ENCODE peak calls at places on chromosomes 16 and 17, in four cellular contexts. U, S, M and J are unnamed samples.
A peak's percentile ranks its signal among the peaks of the same experiment; 100 is the strongest.

GRCh38 chr16:51719376-51719775 is 568.3 kb upstream of the SALL1 start:
- DNase-seq in U (no peak), S (no peak), M (no peak), J (no peak)

GRCh38 chr17:60598001-60598736 is 1.8 kb upstream of the PPM1D start:
- DNase-seq in U (no peak), S (no peak), M (no peak), J (no peak)

GRCh38 chr17:37541880-37542675 is 52.4 kb downstream of the DUSP14 start:
- DNase-seq in U (no peak), S (no peak), M (no peak), J (no peak)

GRCh38 chr17:13281626-13282025 is 263.8 kb upstream of the ELAC2 start:
- DNase-seq in U (no peak), S (no peak), M (no peak), J (no peak)

GRCh38 chr17:73231363-73231762 is 30.3 kb downstream of the CPSF4L start:
- DNase-seq in U (no peak), S (no peak), M (no peak), J (peak; percentile 50)

GRCh38 chr16:54462151-54462651 is 175.6 kb upstream of the IRX3 start:
- DNase-seq in U (no peak), S (no peak), M (no peak), J (no peak)

GRCh38 chr17:44144966-44145739 is 3.4 kb downstream of the HROB start:
- DNase-seq in U (no peak), S (no peak), M (no peak), J (no peak)

GRCh38 chr16:67514382-67514828 is 14.2 kb upstream of the RIPOR1 start:
- DNase-seq in U (peak; percentile 90), S (peak; percentile 71), M (peak; percentile 87), J (peak; percentile 58)

GRCh38 chr17:49565948-49566491 is 9.7 kb upstream of the NXPH3 start:
- DNase-seq in U (no peak), S (no peak), M (no peak), J (no peak)

GRCh38 chr17:29941334-29941733 is at the start of gene EFCAB5:
- DNase-seq in U (no peak), S (no peak), M (no peak), J (no peak)

GRCh38 chr17:32487460-32488176 is 825 bp downstream of the CDK5R1 start:
- DNase-seq in U (no peak), S (no peak), M (no peak), J (no peak)

GRCh38 chr16:19338335-19338734 is 52.8 kb downstream of the CLEC19A start:
- DNase-seq in U (no peak), S (no peak), M (no peak), J (peak; percentile 65)

GRCh38 chr17:9221231-9222180 is 200.2 kb downstream of the NTN1 start:
- DNase-seq in U (no peak), S (no peak), M (no peak), J (no peak)

GRCh38 chr16:1612320-1613111 is at the start of gene CRAMP1:
- DNase-seq in U (no peak), S (peak; percentile 22), M (no peak), J (no peak)

GRCh38 chr17:45801386-45801785 is 17.3 kb downstream of the CRHR1 start:
- DNase-seq in U (no peak), S (no peak), M (no peak), J (no peak)

GRCh38 chr17:7080445-7081041 is 492 bp upstream of the CLEC10A start:
- DNase-seq in U (no peak), S (no peak), M (no peak), J (no peak)

GRCh38 chr17:81234506-81234855 is 4.4 kb downstream of the TEPSIN start:
- DNase-seq in U (no peak), S (no peak), M (no peak), J (no peak)

GRCh38 chr16:64019339-64019738 is 1102.5 kb downstream of the CDH11 start:
- DNase-seq in U (no peak), S (no peak), M (no peak), J (no peak)

GRCh38 chr16:3908951-3909437 is 28.5 kb upstream of the CREBBP start:
- DNase-seq in U (no peak), S (no peak), M (peak; percentile 66), J (no peak)

GRCh38 chr17:40536731-40537171 is 28.5 kb downstream of the CCR7 start:
- DNase-seq in U (no peak), S (no peak), M (no peak), J (no peak)

GRCh38 chr17:79843475-79843916 is 4.3 kb upstream of the CBX4 start:
- DNase-seq in U (no peak), S (no peak), M (no peak), J (no peak)

GRCh38 chr16:75477680-75478473 is 13.4 kb upstream of the TMEM170A start:
- DNase-seq in U (no peak), S (no peak), M (no peak), J (no peak)

GRCh38 chr16:27720731-27721547 is 171.0 kb downstream of the KATNIP start:
- DNase-seq in U (no peak), S (no peak), M (no peak), J (no peak)

GRCh38 chr17:21295036-21295952 is 10.8 kb downstream of the MAP2K3 start:
- DNase-seq in U (no peak), S (no peak), M (no peak), J (no peak)

GRCh38 chr16:49183911-49184310 is 97.7 kb downstream of the CBLN1 start:
- DNase-seq in U (no peak), S (peak; percentile 71), M (peak; percentile 20), J (peak; percentile 23)

GRCh38 chr17:6936370-6937028 is 59.4 kb upstream of the ALOX12 start:
- DNase-seq in U (no peak), S (no peak), M (no peak), J (no peak)

GRCh38 chr16:24539850-24540484 is 601 bp downstream of the RBBP6 start:
- DNase-seq in U (no peak), S (no peak), M (no peak), J (peak; percentile 36)

GRCh38 chr17:71438631-71439146 is 682.1 kb upstream of the SOX9 start:
- DNase-seq in U (no peak), S (no peak), M (peak; percentile 25), J (no peak)

GRCh38 chr17:79137791-79138190 is 63.2 kb downstream of the ENGASE start:
- DNase-seq in U (no peak), S (no peak), M (no peak), J (no peak)

GRCh38 chr16:29899516-29900101 is at the start of gene SEZ6L2:
- DNase-seq in U (no peak), S (peak; percentile 90), M (peak; percentile 94), J (peak; percentile 77)

GRCh38 chr17:6166492-6167179 is 96.5 kb downstream of the WSCD1 start:
- DNase-seq in U (no peak), S (no peak), M (no peak), J (no peak)

GRCh38 chr16:56983211-56983751 is 6.1 kb upstream of the NLRC5 start:
- DNase-seq in U (no peak), S (no peak), M (no peak), J (no peak)
- TF ChIP-seq CBFB in U (no peak), S (no peak), M (no peak), J (no peak)

GRCh38 chr17:27466748-27467375 is 10.6 kb downstream of the KSR1 start:
- DNase-seq in U (peak; percentile 87), S (no peak), M (no peak), J (no peak)
- TF ChIP-seq CBFB in U (peak; percentile 90), S (no peak), M (no peak), J (no peak)

GRCh38 chr17:58402679-58403078 is 14.7 kb downstream of the RNF43 start:
- DNase-seq in U (no peak), S (peak; percentile 26), M (no peak), J (no peak)
- TF ChIP-seq CBFB in U (no peak), S (no peak), M (no peak), J (no peak)

GRCh38 chr16:87973721-87974120 is 22.5 kb downstream of the BANP start:
- DNase-seq in U (no peak), S (no peak), M (no peak), J (no peak)
- TF ChIP-seq CBFB in U (no peak), S (no peak), M (no peak), J (no peak)

GRCh38 chr17:16158721-16159120 is 56.6 kb downstream of the NCOR1 start:
- DNase-seq in U (no peak), S (no peak), M (no peak), J (no peak)
- TF ChIP-seq CBFB in U (no peak), S (no peak), M (no peak), J (no peak)

GRCh38 chr16:12062343-12063003 is 85.9 kb downstream of the SNX29 start:
- DNase-seq in U (no peak), S (no peak), M (no peak), J (no peak)
- TF ChIP-seq CBFB in U (no peak), S (no peak), M (no peak), J (no peak)

DNA sequence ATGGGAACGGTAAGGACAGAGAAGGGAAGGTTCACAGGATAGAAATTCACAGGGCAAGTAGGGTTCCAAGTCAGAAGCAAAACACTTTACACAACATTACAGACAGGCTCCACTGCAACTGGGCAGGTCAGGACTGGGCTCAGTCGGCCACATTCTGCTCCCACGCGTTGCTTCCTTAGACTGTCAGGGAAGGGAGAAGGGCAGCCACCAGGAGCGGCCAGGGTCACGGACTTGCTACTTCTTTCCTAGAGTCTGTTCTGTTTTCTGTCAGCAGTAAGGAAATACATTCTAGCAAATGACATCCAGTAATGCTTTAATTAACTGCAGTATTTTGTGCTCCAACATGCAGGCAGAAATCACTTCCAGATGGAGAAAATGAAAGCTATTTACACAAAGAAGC is 160.3 kb upstream of the RPH3AL start:
- DNase-seq in U (no peak), S (no peak), M (no peak), J (no peak)
- TF ChIP-seq CBFB in U (no peak), S (no peak), M (no peak), J (no peak)

DNA sequence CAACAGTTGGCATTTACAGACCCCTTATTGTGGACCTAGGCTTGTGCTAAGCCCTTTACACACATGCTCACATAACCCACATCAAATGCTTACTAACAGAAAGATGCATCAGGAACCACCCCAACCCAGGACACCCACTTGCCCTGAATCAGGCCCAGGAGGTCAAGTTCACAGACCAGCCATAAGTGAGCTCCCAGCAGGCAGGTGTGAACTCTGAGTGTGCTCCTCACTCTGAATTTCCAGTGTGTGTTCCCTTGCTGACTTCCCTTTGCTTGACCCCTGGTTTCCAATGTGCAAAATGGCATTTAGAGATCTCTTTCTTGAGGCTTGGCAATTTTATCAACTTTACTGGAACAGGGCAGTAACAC is 87.0 kb downstream of the BMERB1 start:
- DNase-seq in U (no peak), S (no peak), M (no peak), J (peak; percentile 52)
- TF ChIP-seq CBFB in U (no peak), S (no peak), M (no peak), J (no peak)